ENCODE peak calls at places on chromosomes 6 and 20, in ten cellular contexts. H is GM03348; P is AG08395; C is SW 1271; S is T-helper 17 cell; I is heart right ventricle; X is mesothelial cell of epicardium; O is neuronal stem cell; T is stimulated activated CD4-positive, alpha-beta T cell treated with anti-CD3 and anti-CD28 coated beads, Interleukin-1b, Interleukin-23, amount 100 ng/mL, for 4 hours; W is sciatic nerve. D is an unnamed sample.

GRCh38 chr6:169577974-169578373 is 123.9 kb downstream of the WDR27 start:
- DNase-seq in H (no peak), P (no peak), C (no peak), S (no peak), I (no peak), X (no peak), O (no peak), T (no peak), W (no peak), D (no peak)

GRCh38 chr6:157921685-157922367 is 59.8 kb upstream of the SYNJ2 start:
- DNase-seq in H (peak; percentile 83), P (peak; percentile 84), C (no peak), S (no peak), I (peak; percentile 42), X (no peak), O (no peak), T (no peak), W (no peak), D (no peak)

GRCh38 chr6:138161434-138162103 is at the start of gene ARFGEF3:
- DNase-seq in H (peak; percentile 78), P (peak; percentile 33), C (peak; percentile 13), S (peak; percentile 26), I (peak; percentile 38), X (peak; percentile 49), O (peak; percentile 67), T (peak; percentile 64), W (peak; percentile 64), D (peak; percentile 19)

GRCh38 chr6:150202404-150202803 is 59.6 kb downstream of the PPP1R14C start:
- DNase-seq in H (peak; percentile 48), P (no peak), C (no peak), S (no peak), I (no peak), X (no peak), O (no peak), T (no peak), W (no peak), D (no peak)

GRCh38 chr6:1763411-1763810 is 153.7 kb downstream of the FOXC1 start:
- DNase-seq in H (no peak), P (no peak), C (no peak), S (no peak), I (no peak), X (no peak), O (no peak), T (no peak), W (no peak), D (no peak)

GRCh38 chr6:170443151-170443662 is 109.9 kb downstream of the PSMB1 start:
- DNase-seq in H (no peak), P (no peak), C (no peak), S (no peak), I (peak; percentile 2), X (peak; percentile 33), O (no peak), T (no peak), W (no peak), D (no peak)

GRCh38 chr6:139449611-139450000 is 75.2 kb upstream of the CITED2 start:
- DNase-seq in H (peak; percentile 38), P (no peak), C (no peak), S (no peak), I (no peak), X (no peak), O (no peak), T (no peak), W (no peak), D (peak; percentile 27)

GRCh38 chr6:114712129-114712662 is 369.4 kb upstream of the HS3ST5 start:
- DNase-seq in H (no peak), P (no peak), C (no peak), S (no peak), I (no peak), X (no peak), O (no peak), T (no peak), W (no peak), D (no peak)

GRCh38 chr6:163985710-163986109 is 571.2 kb downstream of the QKI start:
- DNase-seq in H (no peak), P (no peak), C (no peak), S (no peak), I (no peak), X (no peak), O (no peak), T (no peak), W (no peak), D (no peak)

GRCh38 chr6:114762145-114762544 is 419.3 kb upstream of the HS3ST5 start:
- DNase-seq in H (no peak), P (no peak), C (no peak), S (no peak), I (no peak), X (no peak), O (no peak), T (no peak), W (no peak), D (no peak)

GRCh38 chr6:30263734-30264133 is 50.5 kb upstream of the TRIM26 start:
- DNase-seq in H (peak; percentile 51), P (peak; percentile 60), C (no peak), S (no peak), I (no peak), X (no peak), O (no peak), T (no peak), W (no peak), D (peak; percentile 42)

GRCh38 chr20:9578584-9578983 is 64.2 kb downstream of the LAMP5 start:
- DNase-seq in H (no peak), P (no peak), C (no peak), S (no peak), I (no peak), X (no peak), O (no peak), T (no peak), W (no peak), D (no peak)

GRCh38 chr20:57844626-57845596 is 135.1 kb upstream of the PMEPA1 start:
- DNase-seq in H (no peak), P (no peak), C (no peak), S (no peak), I (no peak), X (no peak), O (no peak), T (no peak), W (no peak), D (no peak)

GRCh38 chr20:10492065-10492464 is 57.0 kb downstream of the SLX4IP start:
- DNase-seq in H (peak; percentile 48), P (peak; percentile 12), C (no peak), S (no peak), I (no peak), X (no peak), O (no peak), T (no peak), W (no peak), D (no peak)

GRCh38 chr6:3884007-3884745 is 35.0 kb downstream of the FAM50B start:
- DNase-seq in H (peak; percentile 66), P (peak; percentile 62), C (peak; percentile 9), S (no peak), I (no peak), X (no peak), O (no peak), T (no peak), W (no peak), D (peak; percentile 80)

GRCh38 chr6:105608393-105608705 is 205.5 kb upstream of the PREP start:
- DNase-seq in H (no peak), P (no peak), C (no peak), S (no peak), I (no peak), X (no peak), O (no peak), T (no peak), W (no peak), D (no peak)

GRCh38 chr20:18857640-18858039 is 44.1 kb downstream of the SCP2D1 start:
- DNase-seq in H (peak; percentile 42), P (peak; percentile 17), C (no peak), S (no peak), I (no peak), X (no peak), O (no peak), T (no peak), W (no peak), D (peak; percentile 1)